ENCODE peak calls at places on chromosomes 12 and 14, in four cellular contexts. A is A549, H is uterus, T is ascending aorta. E is an unnamed sample.

GRCh38 chr14:75559451-75560187 is 18.8 kb upstream of the FLVCR2 start:
- DNase-seq in A (peak; percentile 70), H (no peak), T (no peak), E (no peak)

GRCh38 chr12:24111101-24111500 is 161.6 kb upstream of the SOX5 start:
- DNase-seq in A (no peak), H (no peak), T (no peak), E (no peak)

GRCh38 chr14:69712637-69713088 is 54.3 kb upstream of the SRSF5 start:
- DNase-seq in A (no peak), H (peak; percentile 47), T (no peak), E (no peak)

GRCh38 chr14:102923201-102923919 is 897 bp downstream of the AMN start:
- DNase-seq in A (no peak), H (no peak), T (no peak), E (no peak)

GRCh38 chr14:36281309-36281708 is 39.1 kb downstream of the MBIP start:
- DNase-seq in A (no peak), H (no peak), T (no peak), E (no peak)

GRCh38 chr14:80504781-80505180 is 293.5 kb upstream of the DIO2 start:
- DNase-seq in A (no peak), H (no peak), T (no peak), E (no peak)

GRCh38 chr14:74549588-74549987 is 56.0 kb downstream of the ISCA2 start:
- DNase-seq in A (peak; percentile 42), H (no peak), T (no peak), E (no peak)

GRCh38 chr12:69284131-69284530 is 44.8 kb downstream of the CPSF6 start:
- DNase-seq in A (peak; percentile 79), H (peak; percentile 62), T (no peak), E (peak; percentile 11)

GRCh38 chr12:32647275-32647674 is 31.8 kb upstream of the DNM1L start:
- DNase-seq in A (no peak), H (no peak), T (no peak), E (no peak)

GRCh38 chr12:106841471-106842302 is 67.2 kb downstream of the RIC8B start:
- DNase-seq in A (peak; percentile 59), H (peak; percentile 41), T (no peak), E (no peak)

GRCh38 chr12:47312794-47313426 is 233.2 kb upstream of the AMIGO2 start:
- DNase-seq in A (peak; percentile 46), H (no peak), T (no peak), E (no peak)

GRCh38 chr12:61880186-61880585 is 380.0 kb upstream of the USP15 start:
- DNase-seq in A (no peak), H (no peak), T (no peak), E (no peak)

GRCh38 chr14:28488658-28489057 is 277.9 kb upstream of the FOXG1 start:
- DNase-seq in A (no peak), H (no peak), T (no peak), E (no peak)

GRCh38 chr12:7787574-7788315 is 1.5 kb upstream of the NANOG start:
- DNase-seq in A (no peak), H (no peak), T (no peak), E (no peak)

GRCh38 chr14:41549282-41549681 is 57.4 kb upstream of the LRFN5 start:
- DNase-seq in A (no peak), H (no peak), T (no peak), E (no peak)

GRCh38 chr12:120688527-120689071 is 1.6 kb downstream of the MLEC start:
- DNase-seq in A (no peak), H (no peak), T (no peak), E (no peak)

GRCh38 chr12:132267873-132268272 is 61.5 kb downstream of the GALNT9 start:
- DNase-seq in A (no peak), H (no peak), T (no peak), E (no peak)

GRCh38 chr14:20350860-20351259 is 7.4 kb downstream of the PARP2 start:
- DNase-seq in A (no peak), H (no peak), T (no peak), E (no peak)

GRCh38 chr14:71466251-71466650 is 466.0 kb upstream of the RGS6 start:
- DNase-seq in A (no peak), H (no peak), T (no peak), E (no peak)

GRCh38 chr14:32224731-32225377 is 21.8 kb upstream of the RNU6-8 start:
- DNase-seq in A (peak; percentile 52), H (peak; percentile 70), T (no peak), E (no peak)

GRCh38 chr12:78240827-78241226 is 410.1 kb downstream of the NAV3 start:
- DNase-seq in A (no peak), H (no peak), T (no peak), E (no peak)
- H3K4me1 ChIP-seq in A (no peaks in the 10 kb centered on the region), H (no peaks in the 10 kb centered on the region), T (no peaks in the 10 kb centered on the region), E (no peaks in the 10 kb centered on the region)

GRCh38 chr12:20150835-20151234 is 217.5 kb upstream of the PDE3A start:
- DNase-seq in A (no peak), H (no peak), T (no peak), E (no peak)

GRCh38 chr12:20148241-20148640 is 220.1 kb upstream of the PDE3A start:
- DNase-seq in A (no peak), H (no peak), T (no peak), E (no peak)

GRCh38 chr12:20154060-20154459 is 214.3 kb upstream of the PDE3A start:
- DNase-seq in A (no peak), H (no peak), T (no peak), E (no peak)
- H3K4me3 ChIP-seq in A (no peak overlapping the region), H (no peak overlapping the region), T (no peak overlapping the region), E (peak overlapping the region; percentile 10)

GRCh38 chr12:4540633-4541032 is 1.9 kb downstream of the RAD51AP1 start:
- DNase-seq in A (no peak), H (no peak), T (no peak), E (no peak)
- H3K4me1 ChIP-seq in A (peaks cover 16% of the 10 kb centered on the region), H (peaks cover 11% of the 10 kb centered on the region), T (peaks cover 13% of the 10 kb centered on the region), E (peaks cover 18% of the 10 kb centered on the region)

DNA sequence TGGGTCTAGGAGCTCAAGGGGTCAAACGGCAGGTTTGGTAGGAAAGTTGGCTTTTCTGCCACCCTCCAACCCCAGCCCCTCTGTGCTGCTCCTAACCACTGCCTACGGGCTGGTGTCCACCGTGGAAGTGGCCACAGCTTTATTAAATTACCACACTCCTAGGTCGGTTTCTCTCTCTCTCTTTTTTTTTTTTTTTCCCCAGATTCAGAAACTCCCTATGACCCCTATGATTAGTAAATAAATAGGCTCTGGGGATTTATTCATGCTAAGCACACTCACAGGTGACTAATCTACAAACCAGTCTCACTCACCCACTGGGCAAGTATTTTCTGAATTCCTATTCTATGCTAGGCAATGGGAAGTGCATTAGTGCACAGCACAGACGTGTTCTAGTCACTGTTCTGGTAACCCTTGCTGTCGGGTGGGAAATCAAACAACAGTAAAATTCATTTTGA is 8.7 kb upstream of the DDX47 start:
- DNase-seq in A (peak; percentile 88), H (no peak), T (no peak), E (no peak)
- H3K4me3 ChIP-seq in A (peak overlapping the region; percentile 23), H (no peak overlapping the region), T (no peak overlapping the region), E (no peak overlapping the region)

GRCh38 chr14:55270832-55271571 is at the start of gene FBXO34:
- DNase-seq in A (peak; percentile 97), H (peak; percentile 99), T (peak; percentile 95), E (peak; percentile 97)

GRCh38 chr14:55267816-55268215 is 3.4 kb upstream of the FBXO34 start:
- DNase-seq in A (no peak), H (no peak), T (no peak), E (no peak)

DNA sequence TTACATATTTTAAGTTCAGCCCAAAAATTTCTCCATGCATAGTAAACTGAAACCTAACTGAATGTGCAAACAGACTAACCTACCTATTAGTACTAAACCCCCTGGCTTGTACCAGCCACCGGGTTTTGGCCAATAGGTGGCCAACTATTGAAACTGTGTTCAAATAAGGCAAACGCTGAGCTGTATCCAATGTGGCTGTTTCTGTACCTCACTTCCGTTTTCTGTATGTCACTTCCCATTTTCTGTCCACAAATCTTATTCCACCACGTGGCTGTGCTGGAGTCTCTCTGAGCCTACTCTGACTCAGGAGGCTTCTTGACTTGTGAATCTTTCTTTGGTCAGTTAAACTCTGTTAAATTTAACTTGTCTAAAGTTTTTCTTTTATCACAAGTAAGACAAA is 6.0 kb upstream of the FBXO34 start:
- DNase-seq in A (peak; percentile 41), H (no peak), T (no peak), E (no peak)
- H3K4me1 ChIP-seq in A (no peaks in the 10 kb centered on the region), H (no peaks in the 10 kb centered on the region), T (peaks cover 9% of the 10 kb centered on the region), E (peaks cover 5% of the 10 kb centered on the region)

DNA sequence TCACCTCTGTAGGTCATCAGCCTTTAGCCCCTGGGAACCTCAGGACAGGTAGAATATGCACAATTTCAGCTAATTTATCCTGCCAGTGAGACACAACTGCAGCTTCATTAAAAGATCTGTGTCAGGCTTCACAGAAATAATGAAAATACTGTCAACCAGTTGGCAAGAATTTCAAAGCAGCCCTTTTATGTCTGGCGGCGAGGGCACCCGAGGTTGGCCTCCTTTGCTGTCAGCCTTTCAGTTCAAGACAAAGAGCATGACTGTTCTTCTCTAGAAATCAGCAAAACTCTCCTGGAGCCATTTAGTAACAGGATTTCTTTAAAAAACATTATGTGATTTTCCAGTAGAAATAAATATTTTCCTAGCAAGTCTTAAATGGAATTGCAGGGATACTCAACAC is 75.9 kb downstream of the BBS10 start:
- DNase-seq in A (no peak), H (no peak), T (no peak), E (no peak)
- H3K4me3 ChIP-seq in A (no peak overlapping the region), H (no peak overlapping the region), T (no peak overlapping the region), E (no peak overlapping the region)

DNA sequence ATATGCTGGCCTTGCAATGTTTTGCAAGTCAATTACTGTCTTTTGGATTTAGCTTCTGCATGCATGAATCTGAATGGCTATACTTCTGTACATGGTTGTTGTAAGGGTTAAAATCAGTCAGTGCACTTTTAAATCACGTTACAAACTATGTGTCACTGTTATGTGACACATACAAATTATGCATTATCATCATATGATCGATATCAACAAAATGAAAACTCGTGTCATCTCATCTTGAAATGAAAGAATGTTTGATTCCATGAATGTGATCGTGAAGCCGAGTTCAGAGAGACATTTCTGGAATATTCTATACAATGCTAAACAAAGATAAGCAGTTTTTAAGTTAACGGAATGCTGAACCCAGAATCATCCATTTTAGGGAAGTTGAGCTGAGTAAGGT is 116.5 kb downstream of the HMGA2 start:
- DNase-seq in A (no peak), H (no peak), T (no peak), E (no peak)
- H3K4me1 ChIP-seq in A (peaks cover 33% of the 10 kb centered on the region), H (peaks cover 8% of the 10 kb centered on the region), T (peaks cover 13% of the 10 kb centered on the region), E (peaks cover 16% of the 10 kb centered on the region)

DNA sequence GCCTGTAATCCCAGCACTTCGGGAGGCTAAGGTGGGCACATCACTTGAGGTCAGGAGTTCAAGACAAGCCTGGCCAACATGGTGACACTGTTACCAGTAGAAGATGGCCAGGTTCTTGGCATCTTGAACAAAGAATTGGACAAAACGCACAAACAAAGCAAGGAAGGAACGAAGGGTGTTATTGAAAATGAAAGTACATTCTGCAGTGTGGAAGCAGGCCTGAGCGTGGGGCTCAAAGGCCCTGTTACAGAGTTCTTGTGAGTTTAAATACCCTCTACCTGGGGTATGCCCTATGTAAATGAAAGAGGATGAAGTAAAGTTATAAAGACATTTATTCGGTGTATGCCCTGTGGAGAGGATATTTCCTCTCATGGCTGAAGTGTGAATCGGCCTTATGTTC is 20.8 kb upstream of the CDK17 start:
- DNase-seq in A (no peak), H (no peak), T (no peak), E (no peak)
- H3K4me3 ChIP-seq in A (no peak overlapping the region), H (no peak overlapping the region), T (peak overlapping the region; percentile 13), E (peak overlapping the region; percentile 10)

GRCh38 chr12:11797993-11798720 is 148.7 kb downstream of the ETV6 start:
- DNase-seq in A (no peak), H (no peak), T (no peak), E (no peak)
- H3K4me1 ChIP-seq in A (peaks cover 21% of the 10 kb centered on the region), H (no peaks in the 10 kb centered on the region), T (peaks cover 41% of the 10 kb centered on the region), E (peaks cover 51% of the 10 kb centered on the region)

GRCh38 chr12:6074979-6075585 is 49.4 kb downstream of the VWF start:
- DNase-seq in A (no peak), H (no peak), T (no peak), E (no peak)
- H3K4me3 ChIP-seq in A (no peak overlapping the region), H (no peak overlapping the region), T (peak overlapping the region; percentile 30), E (peak overlapping the region; percentile 56)